ENCODE peak calls at places on chromosomes 6 and 20, in eight cellular contexts. H is Karpas-422; D is body of pancreas; Y is CD8-positive, alpha-beta memory T cell; Z is brain microvascular endothelial cell; W is endothelial cell of umbilical vein; S is BE2C; J is heart left ventricle. B is an unnamed sample.

GRCh38 chr6:54595844-54596243 is 250.7 kb upstream of the FAM83B start:
- DNase-seq in H (no peak), D (no peak), Y (no peak), Z (no peak), W (no peak), S (no peak), J (no peak), B (no peak)

GRCh38 chr6:112956696-112957525 is 609.8 kb downstream of the RFPL4B start:
- DNase-seq in H (no peak), D (no peak), Y (no peak), Z (peak), W (peak), S (peak), J (peak), B (no peak)

GRCh38 chr20:26207237-26207966 is 510.7 kb upstream of the ZNF337 start:
- DNase-seq in H (no peak), D (no peak), Y (no peak), Z (no peak), W (no peak), S (no peak), J (no peak), B (no peak)

GRCh38 chr20:24983896-24984295 is 8.7 kb downstream of the APMAP start:
- DNase-seq in H (no peak), D (no peak), Y (no peak), Z (no peak), W (no peak), S (no peak), J (no peak), B (no peak)

GRCh38 chr6:10759884-10760329 is 12.3 kb downstream of the TMEM14B start:
- DNase-seq in H (no peak), D (peak), Y (no peak), Z (peak), W (peak), S (no peak), J (peak), B (no peak)

GRCh38 chr6:29705389-29706231 is 17.6 kb upstream of the HLA-F start:
- DNase-seq in H (no peak), D (peak), Y (no peak), Z (no peak), W (peak), S (peak), J (no peak), B (no peak)

GRCh38 chr6:28587746-28588075 is 62.0 kb downstream of the GPX5 start:
- DNase-seq in H (no peak), D (no peak), Y (no peak), Z (peak), W (no peak), S (no peak), J (no peak), B (no peak)

GRCh38 chr20:49937023-49937929 is 1.1 kb downstream of the RNF114 start:
- DNase-seq in H (no peak), D (no peak), Y (peak), Z (no peak), W (peak), S (no peak), J (no peak), B (no peak)

GRCh38 chr20:44494266-44494665 is 18.6 kb downstream of the TTPAL start:
- DNase-seq in H (no peak), D (no peak), Y (no peak), Z (peak), W (no peak), S (no peak), J (no peak), B (no peak)

GRCh38 chr6:166988674-166989201 is 10.5 kb upstream of the CEP43 start:
- DNase-seq in H (no peak), D (no peak), Y (no peak), Z (no peak), W (no peak), S (no peak), J (no peak), B (no peak)

GRCh38 chr6:159212881-159213280 is 43.7 kb downstream of the FNDC1 start:
- DNase-seq in H (peak), D (no peak), Y (no peak), Z (no peak), W (no peak), S (no peak), J (no peak), B (no peak)

GRCh38 chr6:158972241-158973233 is 27.5 kb downstream of the RSPH3 start:
- DNase-seq in H (peak), D (no peak), Y (peak), Z (peak), W (peak), S (no peak), J (no peak), B (no peak)

GRCh38 chr20:1875169-1875554 is 20.0 kb upstream of the SIRPA start:
- DNase-seq in H (no peak), D (no peak), Y (no peak), Z (no peak), W (no peak), S (no peak), J (no peak), B (no peak)

GRCh38 chr6:170372380-170373325 is 66.1 kb downstream of the FAM120B start:
- DNase-seq in H (no peak), D (no peak), Y (no peak), Z (no peak), W (no peak), S (no peak), J (no peak), B (no peak)

GRCh38 chr6:28673800-28674671 is 148.4 kb downstream of the GPX5 start:
- DNase-seq in H (peak), D (no peak), Y (no peak), Z (peak), W (peak), S (peak), J (no peak), B (no peak)

GRCh38 chr6:144317736-144318135 is 32.6 kb downstream of the UTRN start:
- DNase-seq in H (no peak), D (no peak), Y (no peak), Z (no peak), W (peak), S (no peak), J (no peak), B (no peak)

GRCh38 chr6:52394251-52394666 is 25.9 kb upstream of the EFHC1 start:
- DNase-seq in H (no peak), D (no peak), Y (peak), Z (no peak), W (no peak), S (no peak), J (no peak), B (no peak)

GRCh38 chr6:150208606-150209352 is 65.9 kb downstream of the PPP1R14C start:
- DNase-seq in H (no peak), D (no peak), Y (no peak), Z (no peak), W (no peak), S (no peak), J (no peak), B (no peak)

GRCh38 chr6:113428702-113429101 is 428.4 kb upstream of the MARCKS start:
- DNase-seq in H (no peak), D (no peak), Y (no peak), Z (peak), W (no peak), S (no peak), J (no peak), B (no peak)

GRCh38 chr20:25281541-25281991 is 33.7 kb downstream of the PYGB start:
- DNase-seq in H (peak), D (peak), Y (no peak), Z (no peak), W (no peak), S (peak), J (no peak), B (no peak)

GRCh38 chr6:62285612-62286469 is at the start of gene KHDRBS2:
- DNase-seq in H (peak), D (peak), Y (peak), Z (no peak), W (no peak), S (peak), J (peak), B (no peak)

GRCh38 chr20:51536116-51537069 is 6.1 kb downstream of the NFATC2 start:
- DNase-seq in H (no peak), D (no peak), Y (no peak), Z (no peak), W (no peak), S (no peak), J (no peak), B (no peak)

GRCh38 chr20:3011752-3012151 is 31.7 kb upstream of the GNRH2 start:
- DNase-seq in H (no peak), D (no peak), Y (no peak), Z (no peak), W (no peak), S (no peak), J (no peak), B (no peak)

GRCh38 chr6:99592900-99593299 is 13.7 kb upstream of the PRDM13 start:
- DNase-seq in H (no peak), D (no peak), Y (no peak), Z (no peak), W (no peak), S (no peak), J (no peak), B (no peak)

GRCh38 chr20:2109425-2110210 is 8.0 kb downstream of the STK35 start:
- DNase-seq in H (no peak), D (peak), Y (no peak), Z (no peak), W (no peak), S (no peak), J (peak), B (no peak)

GRCh38 chr20:3250091-3250504 is 11.1 kb upstream of the SLC4A11 start:
- DNase-seq in H (peak), D (no peak), Y (no peak), Z (no peak), W (peak), S (no peak), J (no peak), B (no peak)

GRCh38 chr20:64116541-64117423 is 9.4 kb upstream of the NPBWR2 start:
- DNase-seq in H (no peak), D (no peak), Y (no peak), Z (no peak), W (no peak), S (no peak), J (no peak), B (peak)

GRCh38 chr6:2505624-2506023 is 245.1 kb downstream of the MYLK4 start:
- DNase-seq in H (peak), D (no peak), Y (no peak), Z (no peak), W (no peak), S (peak), J (no peak), B (no peak)

GRCh38 chr20:59326188-59326587 is 25.8 kb downstream of the EDN3 start:
- DNase-seq in H (no peak), D (no peak), Y (no peak), Z (no peak), W (no peak), S (no peak), J (no peak), B (no peak)

GRCh38 chr6:134520181-134521115 is 202.5 kb upstream of the SGK1 start:
- DNase-seq in H (no peak), D (no peak), Y (no peak), Z (no peak), W (peak), S (no peak), J (no peak), B (no peak)

GRCh38 chr20:33753763-33754162 is 22.0 kb downstream of the ZNF341 start:
- DNase-seq in H (no peak), D (no peak), Y (no peak), Z (peak), W (no peak), S (no peak), J (no peak), B (no peak)

GRCh38 chr6:101537917-101538316 is 144.4 kb downstream of the GRIK2 start:
- DNase-seq in H (no peak), D (no peak), Y (no peak), Z (no peak), W (no peak), S (no peak), J (no peak), B (no peak)

GRCh38 chr6:101544286-101544685 is 150.8 kb downstream of the GRIK2 start:
- DNase-seq in H (no peak), D (no peak), Y (no peak), Z (peak), W (no peak), S (no peak), J (no peak), B (no peak)

GRCh38 chr6:101541873-101542272 is 148.4 kb downstream of the GRIK2 start:
- DNase-seq in H (no peak), D (no peak), Y (no peak), Z (no peak), W (no peak), S (no peak), J (no peak), B (no peak)

GRCh38 chr6:101543796-101544195 is 150.3 kb downstream of the GRIK2 start:
- DNase-seq in H (no peak), D (no peak), Y (no peak), Z (no peak), W (no peak), S (no peak), J (no peak), B (no peak)

GRCh38 chr6:101539510-101540245 is 146.2 kb downstream of the GRIK2 start:
- DNase-seq in H (no peak), D (no peak), Y (no peak), Z (peak), W (no peak), S (no peak), J (no peak), B (no peak)
- H3K4me3 ChIP-seq in H (no peak), D (no peak), Y (no peak), Z (no peak), W (no peak), S (no peak), J (no peak), B (no peak)

DNA sequence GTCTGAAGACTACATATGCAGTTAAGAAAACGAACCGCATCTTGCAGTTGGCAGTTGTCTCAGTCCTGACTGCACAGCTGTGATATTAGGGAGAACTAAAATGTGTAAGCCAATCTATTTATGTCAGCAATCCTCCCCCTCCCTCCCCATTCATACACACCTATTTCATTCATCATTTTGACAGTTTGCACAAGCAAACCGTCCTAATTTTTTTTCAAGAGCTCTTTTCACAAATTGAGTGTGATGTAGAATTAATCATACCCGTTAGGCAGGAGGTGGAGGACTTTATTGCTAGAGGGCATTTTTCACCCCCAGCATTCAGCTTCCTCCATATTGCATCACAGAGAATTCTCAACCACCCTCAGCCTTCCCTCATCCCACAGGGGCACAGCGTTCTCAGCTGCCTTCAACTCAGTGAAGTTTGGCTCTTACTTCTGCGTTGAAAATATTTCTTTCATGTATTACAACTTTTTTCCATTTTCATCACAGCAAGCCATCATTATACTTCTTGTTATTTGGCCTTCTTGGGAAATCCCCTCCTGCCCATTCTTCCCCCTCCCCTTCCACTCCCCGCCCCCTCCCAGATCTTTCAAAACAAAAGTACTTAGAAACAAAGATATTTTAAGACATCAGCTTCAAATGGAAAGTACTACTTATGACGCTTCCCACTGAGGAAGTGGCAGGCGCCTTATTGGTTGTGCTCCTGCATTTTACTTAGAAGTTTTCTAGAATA is 37.5 kb downstream of the NOX3 start:
- DNase-seq in H (no peak), D (no peak), Y (peak), Z (peak), W (peak), S (no peak), J (no peak), B (peak)
- H3K4me3 ChIP-seq in H (no peak), D (no peak), Y (peak), Z (peak), W (no peak), S (peak), J (no peak), B (peak)

GRCh38 chr6:106512048-106512957 is 117.0 kb downstream of the RTN4IP1 start:
- DNase-seq in H (peak), D (peak), Y (peak), Z (no peak), W (peak), S (peak), J (peak), B (peak)

GRCh38 chr6:106511274-106512047 is 117.8 kb downstream of the RTN4IP1 start:
- DNase-seq in H (peak), D (peak), Y (peak), Z (no peak), W (peak), S (no peak), J (no peak), B (peak)

GRCh38 chr6:106508836-106509235 is 120.5 kb downstream of the RTN4IP1 start:
- DNase-seq in H (no peak), D (no peak), Y (no peak), Z (no peak), W (no peak), S (no peak), J (no peak), B (no peak)

GRCh38 chr6:106510090-106510970 is 119.0 kb downstream of the RTN4IP1 start:
- DNase-seq in H (peak), D (peak), Y (peak), Z (no peak), W (no peak), S (no peak), J (peak), B (no peak)

GRCh38 chr6:106509420-106510089 is 119.7 kb downstream of the RTN4IP1 start:
- DNase-seq in H (peak), D (no peak), Y (no peak), Z (peak), W (no peak), S (no peak), J (no peak), B (no peak)
- H3K4me3 ChIP-seq in H (peak), D (no peak), Y (no peak), Z (peak), W (peak), S (no peak), J (no peak), B (peak)

GRCh38 chr6:7725849-7726415 is at the start of gene BMP6:
- DNase-seq in H (peak), D (peak), Y (peak), Z (peak), W (peak), S (peak), J (peak), B (peak)

GRCh38 chr6:7725412-7725811 is 487 bp upstream of the BMP6 start:
- DNase-seq in H (peak), D (no peak), Y (no peak), Z (no peak), W (no peak), S (no peak), J (no peak), B (no peak)

GRCh38 chr6:7727150-7727950 is 1.5 kb downstream of the BMP6 start:
- DNase-seq in H (no peak), D (no peak), Y (no peak), Z (no peak), W (no peak), S (peak), J (no peak), B (no peak)

GRCh38 chr6:7727951-7728854 is 2.3 kb downstream of the BMP6 start:
- DNase-seq in H (peak), D (no peak), Y (no peak), Z (no peak), W (no peak), S (peak), J (peak), B (no peak)

GRCh38 chr6:7726416-7727149 is 684 bp downstream of the BMP6 start:
- DNase-seq in H (no peak), D (no peak), Y (no peak), Z (no peak), W (no peak), S (no peak), J (no peak), B (no peak)
- H3K4me3 ChIP-seq in H (peak), D (no peak), Y (no peak), Z (peak), W (peak), S (peak), J (peak), B (peak)